ENCODE peak calls at places on chromosomes 13 and 19, in eight cellular contexts. Y, U, Q, H, X, R, J and F are unnamed samples. For H3K9me3, the result is how much of the 10 kb centered on the place peaks cover.

GRCh38 chr13:109160887-109161669 is 531.7 kb downstream of the MYO16 start:
- DNase-seq in R (no peak), H (no peak), U (no peak), Q (no peak), J (no peak), X (no peak), Y (no peak), F (no peak)

GRCh38 chr19:13839938-13840750 is 36.8 kb upstream of the NANOS3 start:
- DNase-seq in J (peak), U (peak), R (peak), X (no peak), Y (peak), H (peak), Q (peak), F (peak)

GRCh38 chr19:50838239-50838638 is 4.9 kb upstream of the KLK15 start:
- DNase-seq in X (peak), R (no peak), U (no peak), J (no peak), Y (no peak), Q (peak), H (no peak), F (no peak)

GRCh38 chr19:15815306-15815705 is at the start of gene OR10H1:
- DNase-seq in R (no peak), U (no peak), X (no peak), Q (no peak), Y (no peak), H (no peak), J (no peak), F (no peak)

GRCh38 chr19:23440207-23440606 is 44.9 kb upstream of the ZNF91 start:
- DNase-seq in Y (no peak), X (no peak), J (no peak), H (no peak), R (no peak), U (no peak), Q (peak), F (no peak)

GRCh38 chr13:41639237-41639904 is 182.0 kb downstream of the RGCC start:
- DNase-seq in J (no peak), U (no peak), X (no peak), Q (no peak), Y (no peak), R (no peak), H (no peak), F (no peak)

GRCh38 chr13:79405501-79405830 is 589 bp downstream of the RBM26 start:
- DNase-seq in J (no peak), U (no peak), Q (no peak), X (no peak), Y (peak), H (no peak), R (no peak), F (no peak)

GRCh38 chr13:45850020-45850613 is 1.4 kb downstream of the SIAH3 start:
- DNase-seq in H (no peak), U (no peak), X (peak), Y (no peak), Q (peak), R (no peak), J (no peak), F (no peak)

GRCh38 chr13:46211116-46211515 is 612 bp upstream of the LRRC63 start:
- DNase-seq in U (peak), H (no peak), Y (no peak), Q (no peak), R (no peak), J (no peak), X (no peak), F (no peak)

GRCh38 chr19:38730470-38730730 is 13.9 kb downstream of the CAPN12 start:
- DNase-seq in U (no peak), J (no peak), X (no peak), Y (no peak), Q (no peak), H (no peak), R (no peak), F (no peak)

GRCh38 chr19:46085888-46086287 is 38.6 kb downstream of the IGFL3 start:
- DNase-seq in R (no peak), Q (no peak), U (no peak), J (no peak), H (no peak), Y (no peak), X (no peak), F (no peak)

GRCh38 chr13:37175996-37176395 is 70.5 kb upstream of the CSNK1A1L start:
- DNase-seq in Y (no peak), U (no peak), X (no peak), Q (no peak), H (no peak), J (no peak), R (no peak), F (no peak)

GRCh38 chr13:19605161-19605955 is 28.1 kb upstream of the MPHOSPH8 start:
- DNase-seq in U (no peak), X (no peak), R (no peak), H (no peak), J (no peak), Q (no peak), Y (no peak), F (no peak)

GRCh38 chr19:43777163-43777700 is 3.5 kb downstream of the KCNN4 start:
- DNase-seq in Y (no peak), Q (no peak), X (no peak), H (peak), U (peak), R (no peak), J (no peak), F (no peak)

GRCh38 chr19:43779147-43779819 is 1.5 kb downstream of the KCNN4 start:
- DNase-seq in Y (peak), H (no peak), Q (no peak), X (no peak), U (no peak), R (no peak), J (no peak), F (peak)

GRCh38 chr19:43779820-43780219 is 953 bp downstream of the KCNN4 start:
- DNase-seq in J (no peak), H (no peak), Q (no peak), U (no peak), X (no peak), Y (no peak), R (no peak), F (no peak)

GRCh38 chr19:43780706-43781525 is at the start of gene KCNN4:
- DNase-seq in Q (no peak), J (no peak), Y (peak), R (peak), H (no peak), X (no peak), U (peak), F (peak)

GRCh38 chr19:43778651-43779050 is 2.1 kb downstream of the KCNN4 start:
- DNase-seq in Q (no peak), Y (no peak), U (no peak), R (no peak), X (no peak), H (no peak), J (no peak), F (no peak)
- H3K4me3 ChIP-seq in Q (no peak), Y (no peak), U (no peak), R (no peak), X (no peak), H (no peak), J (no peak), F (no peak)

GRCh38 chr19:16931306-16931705 is 42.5 kb downstream of the F2RL3 start:
- DNase-seq in J (no peak), H (no peak), Y (peak), X (no peak), R (no peak), U (no peak), Q (no peak), F (no peak)
- H3K9me3 ChIP-seq in J (under half), H (under half), Y (under half), X (under half), R (under half), U (under half), Q (under half), F (under half)

GRCh38 chr19:36685835-36686234 is 1.6 kb upstream of the ZNF567 start:
- DNase-seq in U (no peak), H (no peak), Y (no peak), X (no peak), J (no peak), R (no peak), Q (no peak), F (no peak)
- H3K4me3 ChIP-seq in U (no peak), H (no peak), Y (no peak), X (peak), J (no peak), R (no peak), Q (peak), F (no peak)

DNA sequence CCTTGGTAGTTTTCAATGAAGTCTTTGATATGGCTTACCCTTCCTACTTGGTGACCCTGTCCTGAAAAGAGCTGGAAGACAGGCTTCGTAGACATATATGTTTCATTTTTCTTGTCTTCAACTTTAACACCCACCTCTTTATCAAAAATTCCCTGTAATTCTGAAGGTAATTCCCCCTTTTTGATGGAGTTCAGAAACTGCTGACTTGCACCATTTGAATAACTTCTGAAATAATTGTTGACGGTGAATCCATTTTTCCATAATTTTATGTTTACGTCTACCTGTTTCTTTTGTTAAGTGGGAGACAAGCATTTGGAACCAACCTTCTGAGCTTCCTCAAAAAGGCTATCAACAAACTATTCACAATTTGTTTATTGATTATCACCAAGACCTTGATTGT is 14.6 kb upstream of the ZNF177 start:
- DNase-seq in U (no peak), H (no peak), X (no peak), J (no peak), Y (no peak), Q (no peak), R (no peak), F (no peak)
- H3K9me3 ChIP-seq in U (under half), H (half or more), X (half or more), J (half or more), Y (under half), Q (half or more), R (half or more), F (half or more)

DNA sequence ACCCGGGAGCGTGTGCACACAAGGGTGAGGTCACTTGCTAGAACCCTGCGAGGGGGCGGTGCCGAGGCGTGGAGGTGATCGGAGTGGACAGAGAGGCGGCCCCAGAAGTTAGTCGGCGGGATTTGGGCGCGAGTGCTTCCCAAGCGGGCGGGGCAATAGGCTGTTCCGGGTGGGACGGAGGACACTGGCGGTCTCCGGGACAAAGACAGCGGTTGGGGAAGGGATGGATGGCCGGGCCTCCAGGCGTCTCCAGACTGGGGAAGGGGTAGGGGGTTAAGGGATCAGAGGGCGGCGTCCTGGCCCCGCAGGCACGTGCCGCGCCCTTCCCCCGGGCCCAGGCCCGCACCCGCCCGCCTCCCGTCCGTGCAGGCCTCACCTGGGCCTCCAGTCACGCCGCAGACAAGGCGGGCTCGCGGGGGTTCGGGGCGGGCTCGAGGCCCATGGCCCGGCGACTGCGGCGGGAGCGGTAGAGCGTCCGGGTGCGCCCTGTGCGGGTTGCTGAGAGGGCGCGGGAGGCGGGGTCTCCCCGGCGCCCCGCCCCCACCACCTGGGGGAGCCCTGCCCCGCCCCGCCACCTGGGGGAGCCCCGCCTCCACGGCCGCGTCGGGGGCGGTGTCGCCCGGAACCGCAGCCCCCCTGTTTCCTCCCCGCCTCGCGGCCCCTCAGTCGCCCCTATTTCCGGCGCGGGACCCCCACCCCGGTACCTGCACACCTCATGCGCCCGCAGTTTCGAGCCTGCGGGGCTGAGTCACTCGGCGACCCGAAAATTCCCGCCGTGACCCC is at the start of gene LPAR2:
- DNase-seq in R (peak), Q (peak), Y (peak), U (peak), X (peak), H (no peak), J (no peak), F (peak)
- H3K4me3 ChIP-seq in R (peak), Q (peak), Y (no peak), U (peak), X (peak), H (peak), J (peak), F (peak)